ENCODE peak calls at places on chromosome 11, in four cellular contexts. N is left ventricle myocardium inferior; A is CD4-positive, CD25-positive, alpha-beta regulatory T cell; W is cardiac muscle cell. R is an unnamed sample. For H3K27me3 and H3K4me1, the result is how much of the 10 kb centered on the place peaks cover.

GRCh38 chr11:69094111-69094914 is 45.6 kb downstream of the TPCN2 start:
- DNase-seq in N (no peak), A (no peak), W (no peak), R (no peak)

GRCh38 chr11:33869511-33870422 is 22.1 kb downstream of the LMO2 start:
- DNase-seq in N (peak), A (no peak), W (peak), R (no peak)

GRCh38 chr11:119460582-119460981 is 37.6 kb upstream of the THY1 start:
- DNase-seq in N (no peak), A (no peak), W (peak), R (no peak)

GRCh38 chr11:27693398-27693797 is 6.9 kb downstream of the BDNF start:
- DNase-seq in N (no peak), A (no peak), W (peak), R (no peak)

GRCh38 chr11:69483696-69484426 is 2.4 kb downstream of the LINC01488 start:
- DNase-seq in N (peak), A (no peak), W (no peak), R (no peak)

GRCh38 chr11:70327717-70328116 is 57.2 kb downstream of the PPFIA1 start:
- DNase-seq in N (no peak), A (no peak), W (no peak), R (no peak)

GRCh38 chr11:106306942-106307341 is 229.5 kb downstream of the AASDHPPT start:
- DNase-seq in N (no peak), A (no peak), W (no peak), R (no peak)

GRCh38 chr11:75273989-75274391 is 33.4 kb downstream of the TPBGL start:
- DNase-seq in N (no peak), A (no peak), W (no peak), R (no peak)

GRCh38 chr11:95923730-95924413 is at the start of gene MTMR2:
- DNase-seq in N (peak), A (peak), W (peak), R (peak)

GRCh38 chr11:33893711-33894401 is 2.0 kb upstream of the LMO2 start:
- DNase-seq in N (no peak), A (peak), W (peak), R (peak)

GRCh38 chr11:64996710-64997380 is at the start of gene BATF2:
- DNase-seq in N (peak), A (no peak), W (peak), R (no peak)

GRCh38 chr11:75719089-75719638 is 1.5 kb downstream of the MOGAT2 start:
- DNase-seq in N (no peak), A (no peak), W (no peak), R (no peak)

GRCh38 chr11:118194835-118195627 is 18.6 kb upstream of the SCN2B start:
- DNase-seq in N (peak), A (no peak), W (peak), R (no peak)

GRCh38 chr11:103744496-103745153 is 291.8 kb upstream of the DDI1 start:
- DNase-seq in N (no peak), A (no peak), W (no peak), R (no peak)

GRCh38 chr11:86134580-86135318 is 65.9 kb upstream of the PICALM start:
- DNase-seq in N (no peak), A (no peak), W (peak), R (no peak)

GRCh38 chr11:75654314-75654713 is 14.5 kb downstream of the MAP6 start:
- DNase-seq in N (no peak), A (no peak), W (no peak), R (no peak)

GRCh38 chr11:76207642-76208378 is 1.5 kb upstream of the WNT11 start:
- DNase-seq in N (peak), A (peak), W (peak), R (peak)

GRCh38 chr11:65794570-65795510 is 8.0 kb downstream of the OVOL1 start:
- DNase-seq in N (no peak), A (no peak), W (no peak), R (no peak)

GRCh38 chr11:121881806-121882205 is 234.2 kb downstream of the BLID start:
- DNase-seq in N (no peak), A (no peak), W (peak), R (no peak)

GRCh38 chr11:72136677-72137255 is 1.2 kb downstream of the FOLR3 start:
- DNase-seq in N (no peak), A (no peak), W (no peak), R (no peak)
- H3K27me3 ChIP-seq in N (under half), A (under half), W (under half), R (under half)

GRCh38 chr11:9607511-9607899 is 34.0 kb downstream of the WEE1 start:
- DNase-seq in N (no peak), A (no peak), W (no peak), R (no peak)

GRCh38 chr11:9606799-9607510 is 33.5 kb downstream of the WEE1 start:
- DNase-seq in N (no peak), A (no peak), W (no peak), R (no peak)

GRCh38 chr11:9604134-9604533 is 30.7 kb downstream of the WEE1 start:
- DNase-seq in N (no peak), A (no peak), W (no peak), R (no peak)

GRCh38 chr11:9609002-9609759 is 35.7 kb downstream of the WEE1 start:
- DNase-seq in N (no peak), A (no peak), W (no peak), R (no peak)

GRCh38 chr11:9605742-9606141 is 32.3 kb downstream of the WEE1 start:
- DNase-seq in N (no peak), A (no peak), W (no peak), R (no peak)
- H3K4me1 ChIP-seq in N (under half), A (under half), W (under half), R (under half)

GRCh38 chr11:128458316-128458715 is 129.0 kb downstream of the ETS1 start:
- DNase-seq in N (no peak), A (no peak), W (peak), R (no peak)
- H3K27ac ChIP-seq in N (peak), A (peak), W (no peak), R (no peak)

GRCh38 chr11:831951-832528 is 712 bp upstream of the CD151 start:
- DNase-seq in N (no peak), A (no peak), W (no peak), R (no peak)

GRCh38 chr11:831132-831864 is 1.5 kb upstream of the CD151 start:
- DNase-seq in N (no peak), A (no peak), W (no peak), R (no peak)

GRCh38 chr11:829946-830294 is 2.2 kb downstream of the CRACR2B start:
- DNase-seq in N (no peak), A (no peak), W (no peak), R (no peak)

GRCh38 chr11:829116-829945 is 1.6 kb downstream of the CRACR2B start:
- DNase-seq in N (peak), A (no peak), W (peak), R (no peak)

GRCh38 chr11:830295-831131 is 2.2 kb upstream of the CD151 start:
- DNase-seq in N (peak), A (no peak), W (peak), R (peak)
- H3K27me3 ChIP-seq in N (under half), A (under half), W (under half), R (under half)

DNA sequence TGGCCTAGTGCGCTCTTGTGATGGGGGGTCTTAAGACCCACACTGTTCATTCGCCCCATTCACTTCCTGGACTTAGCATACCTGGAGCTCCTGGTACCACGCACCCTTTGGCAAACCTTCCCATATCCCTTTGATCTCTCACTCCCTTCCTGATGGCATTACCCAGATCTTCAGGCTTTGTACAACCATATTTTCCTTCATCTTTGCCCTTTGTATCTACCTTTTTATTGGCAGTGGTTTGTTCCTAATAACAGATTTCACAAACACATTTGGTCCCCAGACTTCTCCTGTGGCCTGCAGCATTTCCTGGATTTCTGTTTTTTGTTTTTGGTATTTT is 16.0 kb upstream of the IFITM3 start:
- DNase-seq in N (no peak), A (no peak), W (no peak), R (no peak)
- H3K4me1 ChIP-seq in N (under half), A (under half), W (under half), R (under half)

GRCh38 chr11:61552108-61552635 is 28.7 kb downstream of the SYT7 start:
- DNase-seq in N (peak), A (no peak), W (no peak), R (no peak)
- H3K27ac ChIP-seq in N (peak), A (no peak), W (no peak), R (no peak)

DNA sequence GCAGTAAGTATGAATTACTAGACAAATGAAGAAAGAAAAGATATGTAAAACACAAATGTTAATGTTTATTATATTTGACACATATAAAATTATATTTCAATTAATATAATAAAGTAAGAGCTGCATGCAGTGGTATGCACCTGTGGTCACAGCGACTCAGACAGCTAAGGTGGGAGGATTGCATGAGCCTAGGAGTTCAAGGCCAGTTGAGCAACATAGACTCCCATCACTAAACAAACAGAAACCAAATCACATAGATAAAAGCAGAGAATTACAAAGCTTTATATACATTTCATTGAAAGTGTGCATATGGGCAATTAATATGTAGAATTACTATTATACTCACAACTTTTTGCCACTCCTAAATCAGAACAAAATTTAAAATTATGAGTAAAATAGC is 70.0 kb upstream of the HTATIP2 start:
- DNase-seq in N (no peak), A (no peak), W (no peak), R (no peak)
- H3K27me3 ChIP-seq in N (under half), A (under half), W (under half), R (under half)

DNA sequence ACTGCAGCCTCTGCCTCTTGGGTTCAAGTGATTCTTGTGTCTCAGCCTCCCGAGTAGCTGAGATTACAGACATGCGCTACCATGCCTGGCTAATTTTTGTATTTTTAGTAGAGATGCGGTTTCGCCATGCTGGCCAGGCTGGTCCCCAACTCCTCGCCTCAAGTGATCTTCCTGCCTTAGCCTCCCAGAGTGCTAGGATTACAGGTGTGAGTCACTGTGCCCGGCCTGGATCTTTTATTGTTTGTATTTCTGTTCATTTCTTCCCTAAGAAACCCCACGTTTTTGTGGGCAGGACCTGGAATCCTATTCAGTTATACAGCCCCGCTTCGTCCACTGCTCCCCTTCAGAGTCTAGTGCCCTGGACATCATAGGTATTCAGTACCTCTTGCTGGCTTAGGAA is 28.7 kb downstream of the ZBTB16 start:
- DNase-seq in N (no peak), A (no peak), W (no peak), R (no peak)
- H3K4me1 ChIP-seq in N (half or more), A (under half), W (under half), R (under half)

DNA sequence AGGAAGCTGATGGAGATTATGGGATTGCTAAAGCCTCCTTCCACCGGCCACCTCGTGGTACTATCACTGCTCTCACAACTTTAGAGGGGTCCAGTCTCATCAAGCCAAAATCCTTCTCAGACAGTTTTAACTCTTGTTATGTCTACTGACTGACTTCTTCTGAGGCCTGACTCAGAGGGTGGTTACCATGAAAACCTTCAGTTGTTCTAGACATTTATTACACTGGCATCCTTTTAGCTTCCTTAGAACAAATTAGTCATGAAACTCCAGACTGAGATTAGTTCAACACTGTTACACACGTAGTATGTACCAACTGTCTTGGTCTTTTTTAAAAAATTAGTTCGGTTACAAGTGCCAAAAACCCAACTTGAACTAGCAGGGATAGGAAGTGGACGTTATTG is 7.5 kb downstream of the DIXDC1 start:
- DNase-seq in N (no peak), A (no peak), W (peak), R (no peak)
- H3K27ac ChIP-seq in N (peak), A (no peak), W (peak), R (no peak)

GRCh38 chr11:2147391-2147790 is 8.2 kb upstream of the IGF2 start:
- DNase-seq in N (no peak), A (no peak), W (no peak), R (no peak)
- H3K27me3 ChIP-seq in N (half or more), A (under half), W (half or more), R (under half)